ENCODE peak calls at places on chromosomes 16 and 17, in seven cellular contexts. G is K562, P is HCT116, Q is SK-N-SH, S is GM12878, B is H1, L is HepG2. E is an unnamed sample.

GRCh38 chr17:58747674-58748073 is 8.0 kb upstream of the PPM1E start:
- DNase-seq in G (no peak), P (no peak), Q (peak), S (no peak), B (no peak), L (no peak), E (no peak)

GRCh38 chr17:81866440-81867122 is 4.6 kb downstream of the ARHGDIA start:
- DNase-seq in G (peak), P (no peak), Q (peak), S (no peak), B (no peak), L (no peak), E (no peak)

GRCh38 chr16:87431926-87432325 is 39.8 kb downstream of the MAP1LC3B start:
- DNase-seq in G (no peak), P (no peak), Q (peak), S (no peak), B (no peak), L (no peak), E (no peak)

GRCh38 chr17:12438813-12439586 is 226.7 kb upstream of the MYOCD start:
- DNase-seq in G (peak), P (no peak), Q (no peak), S (no peak), B (no peak), L (no peak), E (no peak)

GRCh38 chr16:72474511-72475123 is 302.7 kb upstream of the PMFBP1 start:
- DNase-seq in G (no peak), P (peak), Q (no peak), S (no peak), B (no peak), L (peak), E (peak)

GRCh38 chr16:84408314-84408690 is 40.0 kb downstream of the ATP2C2 start:
- DNase-seq in G (no peak), P (no peak), Q (no peak), S (no peak), B (no peak), L (no peak), E (no peak)

GRCh38 chr17:70310251-70310672 is 140.9 kb downstream of the KCNJ2 start:
- DNase-seq in G (no peak), P (no peak), Q (no peak), S (no peak), B (no peak), L (no peak), E (no peak)

GRCh38 chr17:418421-418751 is 65.8 kb upstream of the RPH3AL start:
- DNase-seq in G (no peak), P (no peak), Q (no peak), S (no peak), B (no peak), L (no peak), E (no peak)

GRCh38 chr16:2702871-2703745 is 16.9 kb downstream of the PRSS27 start:
- DNase-seq in G (no peak), P (no peak), Q (no peak), S (no peak), B (no peak), L (no peak), E (no peak)

GRCh38 chr16:81758376-81758775 is 20.7 kb upstream of the PLCG2 start:
- DNase-seq in G (no peak), P (peak), Q (no peak), S (no peak), B (no peak), L (peak), E (no peak)

GRCh38 chr16:25628766-25629165 is 63.0 kb upstream of the HS3ST4 start:
- DNase-seq in G (no peak), P (no peak), Q (no peak), S (no peak), B (no peak), L (no peak), E (no peak)

GRCh38 chr16:3038256-3038655 is 1.5 kb upstream of the BICDL2 start:
- DNase-seq in G (no peak), P (no peak), Q (peak), S (no peak), B (no peak), L (peak), E (peak)

GRCh38 chr17:57751971-57752905 is 7.1 kb upstream of the CCDC182 start:
- DNase-seq in G (no peak), P (no peak), Q (peak), S (no peak), B (no peak), L (no peak), E (no peak)

GRCh38 chr17:4407851-4408250 is 25.9 kb upstream of the SPNS3 start:
- DNase-seq in G (no peak), P (no peak), Q (no peak), S (no peak), B (no peak), L (peak), E (no peak)

GRCh38 chr17:823501-823902 is 41.3 kb downstream of the MRM3 start:
- DNase-seq in G (no peak), P (no peak), Q (no peak), S (peak), B (no peak), L (no peak), E (no peak)

GRCh38 chr17:8785547-8786412 is 13.4 kb downstream of the MFSD6L start:
- DNase-seq in G (peak), P (peak), Q (peak), S (no peak), B (peak), L (peak), E (peak)

GRCh38 chr17:39777534-39778365 is 40.0 kb downstream of the GRB7 start:
- DNase-seq in G (no peak), P (no peak), Q (no peak), S (peak), B (no peak), L (no peak), E (no peak)

GRCh38 chr17:27038676-27039075 is 255.2 kb upstream of the WSB1 start:
- DNase-seq in G (peak), P (peak), Q (peak), S (no peak), B (no peak), L (peak), E (no peak)

GRCh38 chr17:27519550-27519949 is 63.3 kb downstream of the KSR1 start:
- DNase-seq in G (no peak), P (no peak), Q (no peak), S (peak), B (no peak), L (no peak), E (no peak)

GRCh38 chr16:49382916-49383315 is 9.3 kb downstream of the C16orf78 start:
- DNase-seq in G (peak), P (peak), Q (no peak), S (no peak), B (no peak), L (peak), E (no peak)

GRCh38 chr17:52470553-52470952 is 312.0 kb upstream of the CA10 start:
- DNase-seq in G (no peak), P (no peak), Q (no peak), S (no peak), B (no peak), L (no peak), E (peak)
- TF ChIP-seq JUND in G (no peak), P (no peak), Q (no peak), S (no peak), B (no peak), L (no peak), E (no peak)

GRCh38 chr16:89358030-89359005 is 132.0 kb downstream of the ANKRD11 start:
- DNase-seq in G (no peak), P (no peak), Q (no peak), S (no peak), B (no peak), L (no peak), E (no peak)
- TF ChIP-seq JUND in G (no peak), P (no peak), Q (no peak), S (no peak), B (no peak), L (no peak), E (no peak)

GRCh38 chr16:6549415-6549814 is 783.2 kb upstream of the RBFOX1 start:
- DNase-seq in G (no peak), P (no peak), Q (no peak), S (no peak), B (no peak), L (no peak), E (no peak)

GRCh38 chr16:6548507-6548906 is 784.1 kb upstream of the RBFOX1 start:
- DNase-seq in G (no peak), P (no peak), Q (no peak), S (no peak), B (no peak), L (no peak), E (no peak)

GRCh38 chr16:6541262-6541661 is 791.4 kb upstream of the RBFOX1 start:
- DNase-seq in G (no peak), P (no peak), Q (no peak), S (no peak), B (no peak), L (no peak), E (no peak)

GRCh38 chr16:6545329-6545728 is 787.3 kb upstream of the RBFOX1 start:
- DNase-seq in G (no peak), P (no peak), Q (no peak), S (no peak), B (no peak), L (no peak), E (no peak)
- TF ChIP-seq JUND in G (no peak), P (no peak), Q (no peak), S (no peak), B (no peak), L (no peak), E (no peak)

GRCh38 chr17:49677134-49677932 is 564 bp downstream of the SPOP start:
- DNase-seq in G (peak), P (peak), Q (peak), S (peak), B (peak), L (peak), E (peak)
- TF ChIP-seq JUND in G (no peak), P (no peak), Q (no peak), S (no peak), B (no peak), L (no peak), E (no peak)

GRCh38 chr16:11233727-11234376 is 22.2 kb downstream of the SOCS1 start:
- DNase-seq in G (peak), P (no peak), Q (no peak), S (no peak), B (no peak), L (no peak), E (no peak)
- TF ChIP-seq JUND in G (no peak), P (no peak), Q (no peak), S (no peak), B (no peak), L (no peak), E (no peak)

GRCh38 chr16:31268033-31268365 is 8.2 kb downstream of the ITGAM start:
- DNase-seq in G (no peak), P (no peak), Q (no peak), S (no peak), B (no peak), L (no peak), E (no peak)

GRCh38 chr16:31265329-31266245 is 5.8 kb downstream of the ITGAM start:
- DNase-seq in G (no peak), P (no peak), Q (no peak), S (peak), B (peak), L (no peak), E (no peak)

GRCh38 chr16:31268891-31269290 is 9.1 kb downstream of the ITGAM start:
- DNase-seq in G (no peak), P (no peak), Q (no peak), S (no peak), B (no peak), L (no peak), E (no peak)

GRCh38 chr16:31269541-31269940 is 9.8 kb downstream of the ITGAM start:
- DNase-seq in G (no peak), P (no peak), Q (no peak), S (no peak), B (no peak), L (no peak), E (peak)

GRCh38 chr16:31267332-31268032 is 7.7 kb downstream of the ITGAM start:
- DNase-seq in G (no peak), P (no peak), Q (no peak), S (no peak), B (no peak), L (no peak), E (no peak)
- TF ChIP-seq JUND in G (no peak), P (no peak), Q (no peak), S (no peak), B (peak), L (no peak), E (no peak)